ENCODE peak calls at places on chromosomes 13 and 19, in six cellular contexts. D is psoas muscle; Z is adipocyte; V is stromal cell of bone marrow; I is substantia nigra; J is stimulated activated CD4-positive, alpha-beta T cell treated with anti-CD3 and anti-CD28 coated beads, Interleukin-4, amount 100 ng/mL, for 1 hour. S is an unnamed sample.

GRCh38 chr19:13022859-13023636 is 27.8 kb downstream of the NFIX start:
- DNase-seq in V (peak), I (peak), Z (peak), J (no peak), D (peak), S (peak)

GRCh38 chr13:26957163-26957562 is 196.6 kb upstream of the GPR12 start:
- DNase-seq in J (no peak), D (no peak), I (no peak), Z (no peak), V (no peak), S (no peak)

GRCh38 chr13:40476175-40476958 is 190.1 kb downstream of the FOXO1 start:
- DNase-seq in D (no peak), J (no peak), I (no peak), V (peak), Z (peak), S (no peak)

GRCh38 chr13:63139277-63139676 is 1723.6 kb upstream of the PCDH20 start:
- DNase-seq in I (no peak), D (no peak), Z (no peak), J (no peak), V (no peak), S (no peak)

GRCh38 chr13:76516013-76516412 is 370.2 kb downstream of the KCTD12 start:
- DNase-seq in V (peak), I (no peak), Z (peak), J (no peak), D (no peak), S (no peak)

GRCh38 chr19:41356984-41357739 is 3.4 kb upstream of the TGFB1 start:
- DNase-seq in I (no peak), D (no peak), Z (no peak), V (no peak), J (no peak), S (no peak)

GRCh38 chr13:82879921-82880320 is 1002.4 kb downstream of the SLITRK1 start:
- DNase-seq in V (no peak), Z (no peak), J (no peak), D (no peak), I (no peak), S (no peak)

GRCh38 chr13:32940601-32941000 is 75.6 kb upstream of the KL start:
- DNase-seq in D (peak), I (peak), J (no peak), Z (peak), V (no peak), S (no peak)

GRCh38 chr13:57557979-57558529 is 73.5 kb upstream of the PCDH17 start:
- DNase-seq in D (no peak), Z (no peak), V (no peak), J (no peak), I (no peak), S (no peak)

GRCh38 chr13:45521292-45521691 is 56.6 kb downstream of the COG3 start:
- DNase-seq in Z (peak), J (no peak), V (peak), D (no peak), I (no peak), S (no peak)

GRCh38 chr13:37313383-37313782 is 207.9 kb upstream of the CSNK1A1L start:
- DNase-seq in I (no peak), D (no peak), Z (peak), V (peak), J (no peak), S (no peak)

GRCh38 chr19:39093761-39094160 is 9.6 kb downstream of the ACP7 start:
- DNase-seq in V (peak), I (no peak), J (no peak), Z (peak), D (no peak), S (no peak)